ENCODE peak calls at places on chromosome 10, in six cellular contexts. M is CD8-positive, alpha-beta memory T cell; N is GM23338; W is small intestine; A is IMR-90; B is iPS DF 6.9. J is an unnamed sample. For H3K4me1, the result is how much of the 10 kb centered on the place peaks cover.

GRCh38 chr10:21972584-21972983 is 30.9 kb downstream of the DNAJC1 start:
- DNase-seq in M (no peak), N (no peak), W (no peak), A (no peak), B (no peak), J (no peak)

GRCh38 chr10:116026315-116026714 is 246.7 kb downstream of the GFRA1 start:
- DNase-seq in M (no peak), N (peak), W (no peak), A (no peak), B (peak), J (no peak)

GRCh38 chr10:86946215-86947170 is 10.9 kb downstream of the MMRN2 start:
- DNase-seq in M (no peak), N (no peak), W (no peak), A (no peak), B (no peak), J (no peak)

GRCh38 chr10:30803901-30804322 is 174.4 kb upstream of the LYZL2 start:
- DNase-seq in M (no peak), N (no peak), W (no peak), A (peak), B (no peak), J (peak)

GRCh38 chr10:5947471-5948207 is 29.7 kb downstream of the IL15RA start:
- DNase-seq in M (no peak), N (no peak), W (no peak), A (no peak), B (no peak), J (no peak)

GRCh38 chr10:94673614-94674321 is 9.8 kb upstream of the CYP2C18 start:
- DNase-seq in M (no peak), N (no peak), W (peak), A (no peak), B (no peak), J (no peak)

GRCh38 chr10:95867866-95868265 is 39.9 kb upstream of the CC2D2B start:
- DNase-seq in M (no peak), N (no peak), W (no peak), A (no peak), B (no peak), J (no peak)

GRCh38 chr10:72084094-72084459 is 4.3 kb downstream of the SPOCK2 start:
- DNase-seq in M (peak), N (no peak), W (no peak), A (no peak), B (no peak), J (no peak)

GRCh38 chr10:117775478-117775877 is 232.9 kb downstream of the EMX2 start:
- DNase-seq in M (no peak), N (no peak), W (peak), A (no peak), B (no peak), J (no peak)

GRCh38 chr10:63631971-63632370 is 110.8 kb downstream of the REEP3 start:
- DNase-seq in M (no peak), N (no peak), W (no peak), A (no peak), B (no peak), J (peak)

GRCh38 chr10:13219685-13220670 is 14.2 kb downstream of the UCMA start:
- DNase-seq in M (no peak), N (peak), W (peak), A (peak), B (peak), J (peak)

GRCh38 chr10:46523881-46524470 is 32.5 kb downstream of the GPRIN2 start:
- DNase-seq in M (no peak), N (no peak), W (no peak), A (peak), B (no peak), J (peak)

GRCh38 chr10:91511549-91512330 is 101.6 kb downstream of the HECTD2 start:
- DNase-seq in M (no peak), N (no peak), W (no peak), A (peak), B (no peak), J (peak)

GRCh38 chr10:31059323-31059722 is 27.7 kb upstream of the ZNF438 start:
- DNase-seq in M (no peak), N (no peak), W (no peak), A (no peak), B (no peak), J (no peak)

GRCh38 chr10:28250782-28251181 is 52.1 kb downstream of the MPP7 start:
- DNase-seq in M (peak), N (no peak), W (peak), A (peak), B (no peak), J (peak)

GRCh38 chr10:88968316-88968882 is 15.8 kb upstream of the ACTA2 start:
- DNase-seq in M (no peak), N (no peak), W (no peak), A (no peak), B (no peak), J (peak)

GRCh38 chr10:103584216-103585010 is 90.9 kb downstream of the NEURL1 start:
- DNase-seq in M (peak), N (peak), W (no peak), A (no peak), B (no peak), J (peak)

GRCh38 chr10:124030061-124030460 is 63.3 kb downstream of the CHST15 start:
- DNase-seq in M (no peak), N (no peak), W (no peak), A (no peak), B (no peak), J (no peak)

GRCh38 chr10:93597075-93597599 is 3.9 kb downstream of the RBP4 start:
- DNase-seq in M (no peak), N (no peak), W (no peak), A (no peak), B (no peak), J (no peak)

GRCh38 chr10:14953452-14954000 is 370 bp downstream of the DCLRE1C start:
- DNase-seq in M (peak), N (peak), W (peak), A (peak), B (no peak), J (peak)

GRCh38 chr10:43340619-43341018 is 30.8 kb upstream of the FXYD4 start:
- DNase-seq in M (no peak), N (no peak), W (peak), A (no peak), B (no peak), J (no peak)

GRCh38 chr10:100625821-100626220 is 90.1 kb downstream of the HIF1AN start:
- DNase-seq in M (no peak), N (peak), W (no peak), A (no peak), B (peak), J (no peak)

GRCh38 chr10:77164616-77165311 is 472.8 kb downstream of the KCNMA1 start:
- DNase-seq in M (no peak), N (no peak), W (no peak), A (peak), B (no peak), J (peak)

GRCh38 chr10:117240730-117241529 is at the start of gene SLC18A2:
- DNase-seq in M (no peak), N (peak), W (no peak), A (no peak), B (no peak), J (no peak)

GRCh38 chr10:88791924-88792323 is 10.6 kb upstream of the LIPM start:
- DNase-seq in M (no peak), N (peak), W (peak), A (peak), B (peak), J (peak)

GRCh38 chr10:63763744-63764143 is 242.5 kb downstream of the REEP3 start:
- DNase-seq in M (no peak), N (no peak), W (peak), A (peak), B (no peak), J (no peak)

GRCh38 chr10:64648915-64649314 is 1127.7 kb downstream of the REEP3 start:
- DNase-seq in M (no peak), N (peak), W (no peak), A (no peak), B (peak), J (no peak)

GRCh38 chr10:31896972-31897384 is 31.7 kb downstream of the ARHGAP12 start:
- DNase-seq in M (no peak), N (no peak), W (peak), A (peak), B (no peak), J (peak)

GRCh38 chr10:126171555-126171954 is 216.7 kb downstream of the ADAM12 start:
- DNase-seq in M (no peak), N (no peak), W (no peak), A (peak), B (no peak), J (peak)

GRCh38 chr10:88915781-88916180 is 35.7 kb downstream of the STAMBPL1 start:
- DNase-seq in M (no peak), N (no peak), W (no peak), A (no peak), B (no peak), J (peak)

GRCh38 chr10:131937832-131938231 is 37.0 kb downstream of the PPP2R2D start:
- DNase-seq in M (no peak), N (no peak), W (no peak), A (no peak), B (no peak), J (no peak)

GRCh38 chr10:26755443-26755903 is 58.0 kb downstream of the PDSS1 start:
- DNase-seq in M (no peak), N (peak), W (no peak), A (peak), B (no peak), J (peak)

GRCh38 chr10:34959786-34960185 is 130.4 kb downstream of the CUL2 start:
- DNase-seq in M (no peak), N (no peak), W (no peak), A (no peak), B (no peak), J (no peak)

GRCh38 chr10:100723180-100723579 is 22.2 kb upstream of the PAX2 start:
- DNase-seq in M (no peak), N (no peak), W (no peak), A (no peak), B (no peak), J (no peak)

GRCh38 chr10:87635498-87636312 is 24.0 kb upstream of the PAPSS2 start:
- DNase-seq in M (no peak), N (no peak), W (peak), A (peak), B (no peak), J (peak)

GRCh38 chr10:74310652-74311257 is 159.7 kb downstream of the ADK start:
- DNase-seq in M (no peak), N (peak), W (no peak), A (peak), B (no peak), J (peak)

GRCh38 chr10:9227679-9228365 is 1173.3 kb downstream of the GATA3 start:
- DNase-seq in M (no peak), N (no peak), W (no peak), A (no peak), B (no peak), J (peak)

GRCh38 chr10:45657033-45657926 is 15.3 kb downstream of the ZFAND4 start:
- DNase-seq in M (no peak), N (no peak), W (peak), A (no peak), B (no peak), J (no peak)

GRCh38 chr10:6226216-6226615 is 23.5 kb downstream of the PFKFB3 start:
- DNase-seq in M (no peak), N (no peak), W (no peak), A (no peak), B (no peak), J (no peak)

DNA sequence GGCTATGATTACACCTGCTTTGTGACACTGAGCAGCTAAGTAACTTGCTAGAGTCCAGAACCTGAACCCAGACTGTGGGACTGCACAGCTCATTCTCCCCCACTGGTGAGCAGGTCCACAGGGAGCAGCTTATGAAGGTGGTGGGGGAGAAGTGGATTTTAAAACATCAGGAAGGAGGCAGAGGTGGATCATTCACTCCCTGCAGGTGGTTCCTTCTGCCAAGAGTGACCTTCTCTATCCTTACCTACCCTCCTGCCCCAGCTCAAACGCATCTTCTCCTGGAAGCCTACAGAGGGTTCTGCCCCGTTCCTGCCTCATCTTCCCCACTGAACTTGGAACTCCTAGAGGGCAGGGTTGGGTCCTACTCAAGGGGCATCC is 539 bp upstream of the FAM241B start:
- DNase-seq in M (no peak), N (no peak), W (no peak), A (no peak), B (no peak), J (no peak)
- H3K4me3 ChIP-seq in M (peak), N (peak), W (no peak), A (no peak), B (peak), J (no peak)

GRCh38 chr10:110850099-110850498 is 21.6 kb upstream of the PDCD4 start:
- DNase-seq in M (peak), N (no peak), W (no peak), A (no peak), B (no peak), J (no peak)
- H3K4me1 ChIP-seq in M (half or more), N (under half), W (under half), A (under half), B (under half), J (under half)

DNA sequence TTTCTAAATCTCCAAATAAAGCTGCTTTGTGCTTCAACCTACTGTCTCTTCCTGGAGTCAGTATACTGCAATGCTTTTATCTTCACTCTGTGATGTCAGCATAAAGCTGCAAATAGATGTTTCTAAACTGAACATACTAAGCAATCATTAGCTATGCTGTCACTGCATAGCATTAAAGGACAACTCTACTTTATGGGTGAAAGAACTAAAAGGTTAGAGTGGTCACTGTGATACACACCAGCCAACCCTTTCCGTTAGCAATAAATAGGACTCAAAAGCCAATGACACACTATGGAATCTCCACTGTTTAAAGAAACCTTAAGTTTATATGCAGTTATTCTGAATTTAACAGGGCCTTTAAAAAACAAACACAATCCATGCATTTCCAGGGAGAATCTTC is 1.8 kb downstream of the CCDC186 start:
- DNase-seq in M (no peak), N (no peak), W (peak), A (peak), B (no peak), J (peak)
- H3K4me3 ChIP-seq in M (no peak), N (peak), W (peak), A (peak), B (no peak), J (peak)

GRCh38 chr10:90318659-90319058 is 539.2 kb downstream of the HTR7 start:
- DNase-seq in M (no peak), N (no peak), W (no peak), A (no peak), B (no peak), J (no peak)
- H3K4me1 ChIP-seq in M (under half), N (under half), W (under half), A (under half), B (under half), J (under half)